ENCODE peak calls at places on chromosomes 1 and 21, in four cellular contexts. E, U, I and D are unnamed samples.

GRCh38 chr1:244074559-244075171 is 23.6 kb downstream of the ZBTB18 start:
- DNase-seq in E (no peak), I (no peak), U (no peak), D (no peak)

GRCh38 chr1:204304067-204304466 is 55.7 kb downstream of the PLEKHA6 start:
- DNase-seq in E (no peak), I (no peak), U (no peak), D (no peak)

GRCh38 chr1:54547601-54548388 is at the start of gene ACOT11:
- DNase-seq in E (peak), U (peak), I (no peak), D (peak)

GRCh38 chr1:58739851-58740466 is 40.1 kb upstream of the MYSM1 start:
- DNase-seq in E (peak), I (no peak), U (peak), D (peak)

GRCh38 chr1:25129380-25129779 is 102.9 kb downstream of the SYF2 start:
- DNase-seq in U (no peak), E (no peak), I (no peak), D (no peak)

GRCh38 chr1:42186172-42186571 is 21.6 kb upstream of the GUCA2A start:
- DNase-seq in I (no peak), E (no peak), U (no peak), D (no peak)

GRCh38 chr1:35554261-35555211 is 2.7 kb downstream of the KIAA0319L start:
- DNase-seq in I (no peak), U (no peak), E (no peak), D (no peak)

GRCh38 chr1:222443566-222443965 is 104.3 kb downstream of the HHIPL2 start:
- DNase-seq in U (no peak), I (no peak), E (no peak), D (no peak)

GRCh38 chr1:77889671-77890070 is 1.2 kb downstream of the NEXN start:
- DNase-seq in I (no peak), E (no peak), U (no peak), D (no peak)

GRCh38 chr1:34147301-34147700 is 17.7 kb downstream of the CSMD2 start:
- DNase-seq in I (no peak), E (no peak), U (no peak), D (no peak)

GRCh38 chr1:99481391-99481996 is 164.4 kb upstream of the PALMD start:
- DNase-seq in U (peak), E (peak), I (no peak), D (peak)

GRCh38 chr1:226875641-226876295 is 5.4 kb downstream of the PSEN2 start:
- DNase-seq in E (no peak), I (no peak), U (peak), D (no peak)

GRCh38 chr21:26136686-26137085 is 33.9 kb downstream of the APP start:
- DNase-seq in E (no peak), U (no peak), I (peak), D (no peak)

GRCh38 chr1:21931171-21932093 is 5.7 kb downstream of the HSPG2 start:
- DNase-seq in U (no peak), E (peak), I (no peak), D (no peak)

GRCh38 chr1:41365320-41365633 is 4.0 kb downstream of the FOXO6 start:
- DNase-seq in E (no peak), I (no peak), U (no peak), D (no peak)

GRCh38 chr1:3204725-3205124 is 135.7 kb downstream of the PRDM16 start:
- DNase-seq in I (no peak), U (no peak), E (no peak), D (no peak)

GRCh38 chr1:43565600-43566360 is 35.1 kb downstream of the PTPRF start:
- DNase-seq in U (peak), E (no peak), I (no peak), D (no peak)

GRCh38 chr1:54581621-54582035 is 33.6 kb downstream of the ACOT11 start:
- DNase-seq in E (peak), U (no peak), I (no peak), D (no peak)

GRCh38 chr1:245765241-245766000 is 610.6 kb downstream of the KIF26B start:
- DNase-seq in I (no peak), U (no peak), E (peak), D (no peak)

GRCh38 chr1:228964178-228964819 is 229.0 kb downstream of the RHOU start:
- DNase-seq in U (no peak), E (peak), I (no peak), D (no peak)

GRCh38 chr1:58353168-58353567 is 193.4 kb downstream of the OMA1 start:
- DNase-seq in I (no peak), U (no peak), E (no peak), D (no peak)

GRCh38 chr1:57131701-57132394 is 166.0 kb upstream of the C8B start:
- DNase-seq in E (no peak), I (no peak), U (no peak), D (no peak)
- TF ChIP-seq FOXM1 in E (no peak), I (no peak), U (no peak), D (no peak)

DNA sequence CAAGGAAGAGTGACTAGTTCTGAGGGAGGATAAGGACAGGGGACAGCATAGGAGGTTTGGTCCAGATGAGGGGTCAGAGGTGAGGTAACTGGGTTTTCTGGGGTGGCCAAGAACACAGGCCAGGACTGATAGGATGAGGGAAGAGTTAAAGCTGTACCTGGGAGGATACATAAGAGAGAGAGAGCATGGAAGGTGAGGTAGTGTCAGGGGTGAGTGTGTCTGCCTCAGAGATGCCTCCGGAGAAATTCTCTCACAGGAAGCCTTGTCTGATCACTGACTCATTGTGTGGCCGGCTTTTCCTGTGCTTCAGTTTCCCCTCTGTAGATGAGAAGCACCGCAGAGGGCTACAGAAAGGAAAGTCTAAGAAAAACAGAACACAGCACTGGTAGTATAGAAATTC is 40.2 kb downstream of the FASLG start:
- DNase-seq in U (no peak), I (peak), E (no peak), D (no peak)
- TF ChIP-seq SP1 in U (no peak), I (no peak), E (no peak), D (no peak)

GRCh38 chr1:177172331-177172730 is 1.6 kb downstream of the BRINP2 start:
- DNase-seq in E (no peak), I (no peak), U (no peak), D (no peak)
- TF ChIP-seq FOXM1 in E (no peak), I (no peak), U (no peak), D (no peak)

GRCh38 chr1:65820983-65821382 is 28.3 kb downstream of the PDE4B start:
- DNase-seq in U (no peak), E (no peak), I (no peak), D (no peak)
- TF ChIP-seq SP1 in U (no peak), E (no peak), I (no peak), D (no peak)

DNA sequence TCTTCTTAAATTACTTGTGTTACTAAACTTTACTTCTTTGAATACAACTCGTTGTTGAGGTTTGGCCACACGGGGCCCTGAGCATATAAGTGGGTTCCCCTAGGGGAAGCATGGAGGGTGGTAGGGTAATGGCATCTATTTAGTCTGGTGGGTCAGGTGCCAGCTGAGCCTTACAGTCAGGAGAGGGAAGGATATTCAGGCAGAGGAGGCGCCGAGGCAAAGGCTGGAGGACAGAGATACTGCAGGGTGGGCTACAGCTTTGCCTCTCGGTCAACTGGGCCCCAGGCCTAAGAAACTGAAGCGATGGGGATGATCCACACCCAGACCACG is 409 bp upstream of the NECAP2 start:
- DNase-seq in I (no peak), E (peak), U (no peak), D (no peak)
- TF ChIP-seq FOXM1 in I (no peak), E (no peak), U (no peak), D (no peak)

GRCh38 chr1:109649380-109649987 is 6.4 kb upstream of the GSTM4 start:
- DNase-seq in U (peak), E (no peak), I (no peak), D (no peak)
- TF ChIP-seq SP1 in U (no peak), E (no peak), I (no peak), D (no peak)

GRCh38 chr1:181675091-181675490 is 191.8 kb downstream of the CACNA1E start:
- DNase-seq in U (no peak), I (no peak), E (no peak), D (no peak)

GRCh38 chr1:181674617-181675016 is 191.3 kb downstream of the CACNA1E start:
- DNase-seq in U (no peak), E (no peak), I (no peak), D (no peak)

GRCh38 chr1:181675625-181676024 is 192.3 kb downstream of the CACNA1E start:
- DNase-seq in E (no peak), I (no peak), U (no peak), D (no peak)

GRCh38 chr1:181680332-181680731 is 197.0 kb downstream of the CACNA1E start:
- DNase-seq in I (no peak), E (no peak), U (no peak), D (no peak)

GRCh38 chr1:181676269-181676668 is 193.0 kb downstream of the CACNA1E start:
- DNase-seq in U (peak), I (peak), E (peak), D (peak)
- TF ChIP-seq FOXM1 in U (no peak), I (no peak), E (no peak), D (no peak)

DNA sequence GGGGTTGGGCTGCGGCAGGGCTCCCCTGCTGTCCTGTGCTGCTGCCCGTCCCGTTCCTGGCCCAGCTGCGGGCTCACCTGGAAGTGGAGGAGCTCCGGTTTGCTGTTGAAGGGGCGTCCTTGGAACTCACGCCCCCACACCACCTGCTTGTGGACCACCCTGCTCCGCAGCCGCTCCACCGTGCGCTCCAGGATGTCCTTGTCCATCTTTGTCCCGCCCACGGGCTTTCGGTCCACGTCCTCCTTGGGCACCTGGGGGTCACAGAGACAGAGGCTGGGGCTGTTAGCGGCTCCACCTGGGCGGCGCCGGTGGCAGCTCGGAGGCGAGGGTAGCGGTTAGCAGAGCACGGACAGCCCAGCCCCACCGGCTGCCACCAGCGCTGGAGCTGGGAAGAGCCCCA is 38.8 kb downstream of the CFAP74 start:
- DNase-seq in E (no peak), U (no peak), I (no peak), D (no peak)
- TF ChIP-seq SP1 in E (no peak), U (no peak), I (no peak), D (no peak)